ENCODE peak calls at places on chromosome 1, in five cellular contexts. X is upper lobe of right lung, V is spleen, U is GM20000, C is astrocyte of the spinal cord. F is an unnamed sample.

GRCh38 chr1:6109688-6110087 is 64.0 kb downstream of the KCNAB2 start:
- DNase-seq in X (peak), V (peak), U (no peak), C (no peak), F (no peak)

GRCh38 chr1:22123071-22123390 is 19.9 kb downstream of the WNT4 start:
- DNase-seq in X (peak), V (peak), U (no peak), C (no peak), F (no peak)

GRCh38 chr1:207021876-207022596 is 10.5 kb downstream of the C1orf116 start:
- DNase-seq in X (no peak), V (no peak), U (no peak), C (no peak), F (no peak)

GRCh38 chr1:100989306-100990077 is 36.1 kb downstream of the DPH5 start:
- DNase-seq in X (no peak), V (no peak), U (no peak), C (peak), F (no peak)

GRCh38 chr1:199307865-199308264 is 669.0 kb downstream of the PTPRC start:
- DNase-seq in X (no peak), V (no peak), U (no peak), C (no peak), F (no peak)

GRCh38 chr1:236302941-236303340 is 21.2 kb upstream of the ERO1B start:
- DNase-seq in X (no peak), V (no peak), U (no peak), C (no peak), F (no peak)

GRCh38 chr1:58524353-58524945 is 22.1 kb downstream of the OMA1 start:
- DNase-seq in X (no peak), V (no peak), U (no peak), C (no peak), F (no peak)

GRCh38 chr1:30412241-30413110 is 310.9 kb downstream of the MATN1 start:
- DNase-seq in X (peak), V (no peak), U (no peak), C (no peak), F (peak)

GRCh38 chr1:233668146-233668724 is 54.3 kb downstream of the KCNK1 start:
- DNase-seq in X (no peak), V (no peak), U (no peak), C (no peak), F (no peak)

DNA sequence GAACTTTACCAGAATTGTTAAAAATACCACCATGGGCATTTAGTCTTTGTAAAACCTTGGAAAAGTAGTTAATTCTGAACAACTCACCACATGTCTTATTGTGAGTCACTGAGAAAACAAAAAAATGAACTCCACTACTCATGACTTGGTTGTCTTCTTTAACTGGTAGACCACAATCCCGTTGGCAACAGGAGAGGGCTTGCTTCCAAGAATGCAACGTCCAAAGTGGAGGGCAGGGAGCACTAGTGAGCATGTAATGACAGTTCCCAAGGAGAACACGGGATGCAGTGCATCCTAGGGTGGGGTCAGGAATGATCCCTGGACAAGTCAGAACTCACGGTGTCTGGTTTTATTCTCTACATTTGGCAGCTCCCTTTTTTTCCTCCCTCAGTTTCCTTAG is 15.2 kb upstream of the HMCN1 start:
- DNase-seq in X (no peak), V (no peak), U (no peak), C (peak), F (no peak)
- TF ChIP-seq CTCF in X (no peak), V (no peak), U (no peak), C (peak), F (no peak)

GRCh38 chr1:55071477-55071876 is 32.1 kb downstream of the PCSK9 start:
- DNase-seq in X (no peak), V (no peak), U (no peak), C (peak), F (no peak)
- TF ChIP-seq CTCF in X (peak), V (no peak), U (peak), C (peak), F (no peak)

GRCh38 chr1:34549199-34549598 is 205.6 kb upstream of the GJB5 start:
- DNase-seq in X (no peak), V (no peak), U (no peak), C (no peak), F (no peak)
- TF ChIP-seq CTCF in X (no peak), V (no peak), U (no peak), C (no peak), F (no peak)

GRCh38 chr1:201645956-201646355 is 107.0 kb downstream of the NAV1 start:
- DNase-seq in X (no peak), V (no peak), U (no peak), C (no peak), F (no peak)

GRCh38 chr1:201648066-201648910 is 109.4 kb downstream of the NAV1 start:
- DNase-seq in X (peak), V (no peak), U (no peak), C (peak), F (peak)

GRCh38 chr1:201647722-201648065 is 108.8 kb downstream of the NAV1 start:
- DNase-seq in X (no peak), V (no peak), U (peak), C (no peak), F (no peak)

GRCh38 chr1:201647094-201647493 is 108.2 kb downstream of the NAV1 start:
- DNase-seq in X (no peak), V (no peak), U (no peak), C (no peak), F (no peak)

DNA sequence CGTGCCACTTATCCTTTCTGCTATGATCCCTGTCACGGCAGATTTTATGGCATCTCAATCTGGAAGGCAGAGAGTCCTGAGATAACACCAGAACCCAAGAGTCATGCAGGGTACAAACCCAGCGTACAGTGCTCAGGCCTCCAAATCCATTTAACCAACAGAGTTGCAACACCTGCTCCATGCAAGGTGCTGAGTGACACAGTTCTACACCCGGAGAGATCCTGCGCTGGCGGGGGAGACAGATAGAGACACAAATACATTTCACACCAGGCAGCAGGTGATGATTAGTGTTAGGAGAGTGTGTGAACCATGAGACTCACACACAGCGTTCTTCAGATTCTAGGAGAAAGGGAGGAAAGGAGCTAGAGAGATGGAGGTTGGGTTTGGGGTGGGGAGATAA is 107.7 kb downstream of the NAV1 start:
- DNase-seq in X (no peak), V (no peak), U (no peak), C (no peak), F (no peak)
- TF ChIP-seq CTCF in X (no peak), V (no peak), U (no peak), C (no peak), F (no peak)